ENCODE peak calls at places on chromosomes 7 and 10, in seven cellular contexts. One of them, this sample, is unnamed.

GRCh38 chr10:23197416-23197861 is 5.3 kb downstream of the PTF1A start:
- DNase-seq in keratinocyte: no peak
- DNase-seq in astrocyte: no peak
- DNase-seq in endothelial cell of umbilical vein: no peak
- DNase-seq in fibroblast of lung: no peak
- DNase-seq in HCT116: no peak
- DNase-seq in mammary epithelial cell: no peak
- DNase-seq in this sample: no peak

GRCh38 chr7:1742555-1743303 is 72.7 kb downstream of the ELFN1 start:
- DNase-seq in keratinocyte: no peak
- DNase-seq in fibroblast of lung: peak
- DNase-seq in HCT116: no peak
- DNase-seq in mammary epithelial cell: no peak
- DNase-seq in endothelial cell of umbilical vein: peak
- DNase-seq in astrocyte: no peak
- DNase-seq in this sample: no peak

GRCh38 chr7:47406766-47407129 is 175.2 kb downstream of the TNS3 start:
- DNase-seq in HCT116: no peak
- DNase-seq in astrocyte: no peak
- DNase-seq in endothelial cell of umbilical vein: no peak
- DNase-seq in fibroblast of lung: no peak
- DNase-seq in mammary epithelial cell: no peak
- DNase-seq in keratinocyte: no peak
- DNase-seq in this sample: no peak

GRCh38 chr7:100132697-100133137 is 6.0 kb downstream of the MBLAC1 start:
- DNase-seq in fibroblast of lung: peak
- DNase-seq in HCT116: no peak
- DNase-seq in astrocyte: no peak
- DNase-seq in endothelial cell of umbilical vein: peak
- DNase-seq in mammary epithelial cell: peak
- DNase-seq in keratinocyte: no peak
- DNase-seq in this sample: peak

GRCh38 chr7:37176079-37176478 is 272.6 kb downstream of the ELMO1 start:
- DNase-seq in endothelial cell of umbilical vein: no peak
- DNase-seq in astrocyte: no peak
- DNase-seq in mammary epithelial cell: no peak
- DNase-seq in fibroblast of lung: no peak
- DNase-seq in keratinocyte: no peak
- DNase-seq in HCT116: no peak
- DNase-seq in this sample: no peak

GRCh38 chr10:63470928-63471327 is 5.2 kb upstream of the JMJD1C start:
- DNase-seq in astrocyte: no peak
- DNase-seq in endothelial cell of umbilical vein: no peak
- DNase-seq in mammary epithelial cell: no peak
- DNase-seq in fibroblast of lung: no peak
- DNase-seq in HCT116: no peak
- DNase-seq in keratinocyte: no peak
- DNase-seq in this sample: no peak

GRCh38 chr7:75916259-75916658 is 1.3 kb downstream of the POR start:
- DNase-seq in astrocyte: no peak
- DNase-seq in endothelial cell of umbilical vein: peak
- DNase-seq in HCT116: no peak
- DNase-seq in mammary epithelial cell: no peak
- DNase-seq in keratinocyte: no peak
- DNase-seq in fibroblast of lung: no peak
- DNase-seq in this sample: no peak

GRCh38 chr10:7945469-7946187 is 108.9 kb upstream of the GATA3 start:
- DNase-seq in endothelial cell of umbilical vein: no peak
- DNase-seq in fibroblast of lung: peak
- DNase-seq in HCT116: no peak
- DNase-seq in keratinocyte: no peak
- DNase-seq in astrocyte: no peak
- DNase-seq in mammary epithelial cell: peak
- DNase-seq in this sample: no peak

GRCh38 chr10:72730462-72730861 is 38.5 kb downstream of the MCU start:
- DNase-seq in HCT116: no peak
- DNase-seq in fibroblast of lung: peak
- DNase-seq in mammary epithelial cell: no peak
- DNase-seq in astrocyte: peak
- DNase-seq in keratinocyte: no peak
- DNase-seq in endothelial cell of umbilical vein: no peak
- DNase-seq in this sample: no peak

DNA sequence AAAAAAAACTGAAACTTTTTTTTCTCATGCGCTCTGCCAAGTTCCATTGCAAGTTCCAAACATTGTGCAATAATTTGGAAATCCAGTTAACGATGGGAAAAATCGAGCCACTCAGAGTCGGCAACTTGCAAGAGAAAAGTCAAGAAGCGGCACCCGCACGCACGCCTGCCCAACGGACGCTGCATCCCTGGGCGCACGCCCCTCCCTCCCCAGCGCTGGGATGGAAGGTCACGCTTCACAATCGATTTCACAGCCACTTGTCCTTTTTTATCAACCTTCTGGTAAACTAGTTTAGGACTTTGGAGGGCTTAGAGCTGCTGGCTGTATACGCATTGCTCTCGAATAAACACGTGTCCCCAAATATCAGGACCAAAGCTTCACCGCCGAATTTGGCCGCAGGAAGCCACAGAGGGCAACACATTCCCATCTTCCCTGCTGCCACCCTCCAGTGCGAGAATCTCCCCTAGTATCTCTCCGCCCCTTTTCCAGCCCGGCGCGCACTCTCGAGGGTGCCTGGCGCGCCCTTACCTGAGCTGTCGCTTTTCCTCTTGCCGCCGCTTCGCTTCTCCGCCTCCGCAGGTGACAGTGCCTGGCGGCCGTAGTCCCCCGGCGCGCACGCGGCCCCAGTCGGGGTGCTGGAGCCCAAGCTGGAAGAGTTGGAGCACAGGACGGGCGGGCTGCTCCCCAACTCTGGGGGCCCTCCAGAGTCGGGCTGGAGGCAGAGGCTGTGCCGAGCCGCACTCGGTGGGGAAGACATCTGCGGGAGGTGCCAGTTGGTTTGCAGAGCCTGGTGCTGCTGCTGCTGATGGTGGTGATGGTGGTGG is 913 bp downstream of the MEOX2 start:
- DNase-seq in mammary epithelial cell: peak
- DNase-seq in endothelial cell of umbilical vein: peak
- DNase-seq in fibroblast of lung: peak
- DNase-seq in astrocyte: peak
- DNase-seq in keratinocyte: no peak
- DNase-seq in HCT116: no peak
- DNase-seq in this sample: no peak
- TF ChIP-seq EZH2 in mammary epithelial cell: peak
- TF ChIP-seq EZH2 in endothelial cell of umbilical vein: no peak
- TF ChIP-seq EZH2 in fibroblast of lung: peak
- TF ChIP-seq EZH2 in astrocyte: peak
- TF ChIP-seq EZH2 in keratinocyte: peak
- TF ChIP-seq EZH2 in HCT116: no peak
- TF ChIP-seq EZH2 in this sample: no peak

DNA sequence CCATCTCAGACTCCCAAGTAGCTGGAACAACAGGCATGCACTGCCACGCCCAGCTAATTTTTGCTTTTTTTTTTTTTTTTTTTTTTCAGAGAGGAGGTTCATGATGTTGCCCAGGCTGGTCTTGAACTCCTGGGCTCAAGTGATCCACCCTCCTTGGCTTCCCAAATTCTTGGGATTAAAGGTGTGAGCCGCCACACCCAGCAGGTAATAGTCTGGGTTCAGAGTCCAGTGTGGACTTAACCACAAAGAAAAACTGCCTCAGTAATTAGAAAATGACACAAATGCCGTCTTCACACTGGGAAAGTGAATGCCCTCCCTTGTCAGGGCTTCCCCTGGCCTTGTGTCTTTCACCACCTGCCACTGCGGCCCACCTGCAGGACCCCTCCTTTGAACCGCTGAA is 101.1 kb downstream of the RAB11FIP2 start:
- DNase-seq in mammary epithelial cell: no peak
- DNase-seq in astrocyte: no peak
- DNase-seq in keratinocyte: no peak
- DNase-seq in fibroblast of lung: no peak
- DNase-seq in endothelial cell of umbilical vein: no peak
- DNase-seq in HCT116: no peak
- DNase-seq in this sample: no peak
- TF ChIP-seq CTCF in mammary epithelial cell: no peak
- TF ChIP-seq CTCF in astrocyte: no peak
- TF ChIP-seq CTCF in keratinocyte: no peak
- TF ChIP-seq CTCF in fibroblast of lung: no peak
- TF ChIP-seq CTCF in endothelial cell of umbilical vein: no peak
- TF ChIP-seq CTCF in HCT116: no peak
- TF ChIP-seq CTCF in this sample: no peak

DNA sequence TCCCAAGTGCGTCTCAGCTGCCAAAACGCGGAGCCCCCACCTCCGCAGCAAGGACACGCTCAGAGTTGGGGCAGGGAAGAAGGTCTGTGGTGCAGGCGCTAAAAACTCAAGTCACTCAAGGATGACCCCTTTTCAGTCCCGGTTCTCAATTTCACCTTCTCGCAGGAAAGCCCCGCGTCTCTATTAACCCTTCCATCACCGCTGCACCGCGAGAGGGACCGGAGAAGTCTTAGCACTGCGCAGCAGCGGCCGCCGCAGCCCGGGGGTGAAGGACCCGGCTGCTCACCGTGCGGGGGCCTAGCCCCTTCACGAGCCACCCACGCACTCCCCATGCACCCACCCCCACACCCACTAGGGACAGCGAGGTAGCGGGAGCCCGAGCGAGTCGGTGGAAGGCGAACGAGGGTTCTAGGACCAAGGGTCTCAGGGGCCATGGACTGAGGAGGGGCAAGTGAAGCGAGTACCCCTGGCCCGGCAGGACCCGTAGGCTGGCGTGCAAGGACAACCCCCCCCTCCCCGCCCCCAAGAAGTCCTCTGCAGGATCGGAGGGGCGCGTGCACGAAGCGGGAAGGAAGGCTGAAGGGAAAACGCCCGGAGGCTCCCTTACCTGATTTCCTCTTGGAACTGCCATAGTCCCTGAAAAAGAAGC is 162.8 kb downstream of the SH3PXD2A start:
- DNase-seq in astrocyte: no peak
- DNase-seq in keratinocyte: no peak
- DNase-seq in HCT116: no peak
- DNase-seq in mammary epithelial cell: no peak
- DNase-seq in endothelial cell of umbilical vein: no peak
- DNase-seq in fibroblast of lung: no peak
- DNase-seq in this sample: no peak
- TF ChIP-seq EZH2 in astrocyte: no peak
- TF ChIP-seq EZH2 in keratinocyte: no peak
- TF ChIP-seq EZH2 in HCT116: no peak
- TF ChIP-seq EZH2 in mammary epithelial cell: no peak
- TF ChIP-seq EZH2 in endothelial cell of umbilical vein: no peak
- TF ChIP-seq EZH2 in fibroblast of lung: no peak
- TF ChIP-seq EZH2 in this sample: no peak

GRCh38 chr7:14287398-14287797 is 297.9 kb upstream of the ETV1 start:
- DNase-seq in keratinocyte: no peak
- DNase-seq in astrocyte: no peak
- DNase-seq in mammary epithelial cell: no peak
- DNase-seq in HCT116: no peak
- DNase-seq in fibroblast of lung: no peak
- DNase-seq in endothelial cell of umbilical vein: no peak
- DNase-seq in this sample: no peak

GRCh38 chr7:14294637-14295036 is 305.2 kb upstream of the ETV1 start:
- DNase-seq in endothelial cell of umbilical vein: no peak
- DNase-seq in astrocyte: no peak
- DNase-seq in mammary epithelial cell: no peak
- DNase-seq in HCT116: no peak
- DNase-seq in fibroblast of lung: no peak
- DNase-seq in keratinocyte: no peak
- DNase-seq in this sample: no peak

GRCh38 chr7:14286036-14286435 is 296.6 kb upstream of the ETV1 start:
- DNase-seq in astrocyte: no peak
- DNase-seq in fibroblast of lung: no peak
- DNase-seq in HCT116: no peak
- DNase-seq in keratinocyte: no peak
- DNase-seq in endothelial cell of umbilical vein: no peak
- DNase-seq in mammary epithelial cell: no peak
- DNase-seq in this sample: no peak

GRCh38 chr7:14293434-14293833 is 304.0 kb upstream of the ETV1 start:
- DNase-seq in fibroblast of lung: no peak
- DNase-seq in mammary epithelial cell: no peak
- DNase-seq in astrocyte: no peak
- DNase-seq in keratinocyte: no peak
- DNase-seq in HCT116: no peak
- DNase-seq in endothelial cell of umbilical vein: no peak
- DNase-seq in this sample: no peak

GRCh38 chr7:14288701-14289100 is 299.2 kb upstream of the ETV1 start:
- DNase-seq in HCT116: no peak
- DNase-seq in keratinocyte: no peak
- DNase-seq in fibroblast of lung: peak
- DNase-seq in astrocyte: no peak
- DNase-seq in mammary epithelial cell: no peak
- DNase-seq in endothelial cell of umbilical vein: no peak
- DNase-seq in this sample: no peak
- TF ChIP-seq CTCF in HCT116: no peak
- TF ChIP-seq CTCF in keratinocyte: no peak
- TF ChIP-seq CTCF in fibroblast of lung: no peak
- TF ChIP-seq CTCF in astrocyte: no peak
- TF ChIP-seq CTCF in mammary epithelial cell: no peak
- TF ChIP-seq CTCF in endothelial cell of umbilical vein: no peak
- TF ChIP-seq CTCF in this sample: no peak